ENCODE peak calls at places on chromosome 20, in four cellular contexts. J is A549, C is IMR-90, B is HepG2. E is an unnamed sample.

GRCh38 chr20:43541214-43541613 is 17.6 kb upstream of the SGK2 start:
- DNase-seq in C (peak), J (no peak), B (no peak), E (no peak)

GRCh38 chr20:12252793-12253192 is 335.1 kb downstream of the BTBD3 start:
- DNase-seq in C (peak), J (no peak), B (no peak), E (no peak)

GRCh38 chr20:35604444-35604750 is 11.2 kb upstream of the SPAG4 start:
- DNase-seq in C (no peak), J (no peak), B (peak), E (peak)

GRCh38 chr20:13852321-13852720 is 67.5 kb downstream of the NDUFAF5 start:
- DNase-seq in C (no peak), J (no peak), B (no peak), E (no peak)

GRCh38 chr20:59398552-59399265 is 98.3 kb downstream of the EDN3 start:
- DNase-seq in B (no peak), J (no peak), C (no peak), E (no peak)

GRCh38 chr20:6034134-6034969 is 19.5 kb downstream of the LRRN4 start:
- DNase-seq in B (no peak), J (no peak), C (no peak), E (no peak)

GRCh38 chr20:44295995-44296394 is 15.0 kb downstream of the FITM2 start:
- DNase-seq in C (no peak), B (no peak), J (no peak), E (no peak)

GRCh38 chr20:40452758-40453157 is 236.3 kb downstream of the MAFB start:
- DNase-seq in B (no peak), C (no peak), J (no peak), E (no peak)

GRCh38 chr20:37627060-37627766 is 66.6 kb upstream of the CTNNBL1 start:
- DNase-seq in C (peak), B (peak), J (no peak), E (peak)

GRCh38 chr20:17654649-17655285 is 27.3 kb downstream of the RRBP1 start:
- DNase-seq in B (peak), J (no peak), C (peak), E (peak)

GRCh38 chr20:3863317-3863716 is 16.7 kb downstream of the MAVS start:
- DNase-seq in B (no peak), J (no peak), C (no peak), E (no peak)

GRCh38 chr20:11311659-11312058 is 606.0 kb upstream of the BTBD3 start:
- DNase-seq in B (no peak), J (no peak), C (no peak), E (no peak)

GRCh38 chr20:5168582-5169396 is 42.0 kb downstream of the CDS2 start:
- DNase-seq in B (no peak), C (peak), J (no peak), E (no peak)

GRCh38 chr20:50333856-50334255 is 143.2 kb downstream of the CEBPB start:
- DNase-seq in C (peak), B (no peak), J (no peak), E (no peak)

GRCh38 chr20:6122873-6123649 is at the start of gene FERMT1:
- DNase-seq in J (peak), B (peak), C (peak), E (no peak)

GRCh38 chr20:62436692-62437091 is 9.4 kb upstream of the RBBP8NL start:
- DNase-seq in C (no peak), B (no peak), J (no peak), E (no peak)

GRCh38 chr20:63540417-63541186 is 3.4 kb upstream of the PTK6 start:
- DNase-seq in C (peak), B (no peak), J (no peak), E (no peak)

GRCh38 chr20:36093025-36093803 is 61.3 kb upstream of the EPB41L1 start:
- DNase-seq in B (no peak), J (no peak), C (no peak), E (no peak)

GRCh38 chr20:6533828-6534388 is 233.6 kb upstream of the BMP2 start:
- DNase-seq in J (no peak), B (no peak), C (peak), E (no peak)

GRCh38 chr20:50126662-50127061 is 13.7 kb upstream of the UBE2V1 start:
- DNase-seq in J (no peak), B (no peak), C (no peak), E (no peak)

GRCh38 chr20:61686081-61686936 is 379.4 kb downstream of the TAF4 start:
- DNase-seq in J (no peak), C (no peak), B (no peak), E (no peak)

GRCh38 chr20:20210327-20210726 is 157.6 kb upstream of the INSM1 start:
- DNase-seq in C (no peak), B (no peak), J (no peak), E (no peak)

GRCh38 chr20:36173451-36173933 is 19.0 kb downstream of the EPB41L1 start:
- DNase-seq in J (no peak), B (no peak), C (peak), E (peak)

GRCh38 chr20:17227669-17228623 is 1.1 kb downstream of the PCSK2 start:
- DNase-seq in J (no peak), C (peak), B (no peak), E (no peak)

GRCh38 chr20:63022501-63022900 is 15.7 kb upstream of the BHLHE23 start:
- DNase-seq in C (no peak), B (no peak), J (no peak), E (no peak)

GRCh38 chr20:10832146-10832545 is 158.3 kb upstream of the JAG1 start:
- DNase-seq in J (no peak), B (no peak), C (peak), E (no peak)

GRCh38 chr20:37381621-37382538 is 35.9 kb downstream of the SRC start:
- DNase-seq in J (no peak), C (no peak), B (peak), E (no peak)

GRCh38 chr20:32621914-32622584 is 36.9 kb upstream of the NOL4L start:
- DNase-seq in J (no peak), C (no peak), B (no peak), E (no peak)

GRCh38 chr20:60113771-60114170 is 155.5 kb downstream of the CDH26 start:
- DNase-seq in J (no peak), B (no peak), C (no peak), E (no peak)

DNA sequence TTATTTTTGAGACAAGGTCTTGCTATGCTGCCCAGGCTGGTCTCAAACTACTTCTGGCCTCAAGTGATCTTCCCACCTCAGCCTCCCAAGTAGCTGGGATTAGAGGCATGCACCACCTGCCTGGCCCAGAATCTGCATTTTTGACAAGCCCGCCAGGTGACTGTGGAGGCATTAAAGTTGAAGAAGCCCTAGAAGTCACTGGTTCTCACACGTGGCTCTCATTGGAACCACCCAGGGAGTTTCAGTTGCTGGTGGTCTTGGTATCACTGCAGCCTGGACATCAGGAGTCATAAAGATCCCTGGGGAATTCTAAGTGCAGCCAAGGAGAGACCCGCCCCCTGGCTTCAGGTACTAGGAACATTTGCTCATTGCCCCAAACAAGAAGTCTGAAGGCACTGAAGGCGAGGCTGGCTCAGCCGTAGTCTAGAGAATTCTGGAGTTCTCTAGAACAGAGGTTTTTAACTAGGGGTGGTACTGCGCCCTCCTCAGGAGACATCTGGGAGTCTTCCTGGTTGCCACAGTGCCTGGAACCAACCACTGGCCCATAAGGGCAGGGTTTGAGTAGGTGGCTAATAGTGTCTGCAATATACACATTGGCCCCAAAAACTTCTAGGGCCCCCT is 182.8 kb downstream of the ZMYND8 start:
- DNase-seq in B (no peak), J (no peak), C (no peak), E (peak)
- TF ChIP-seq MAZ in B (no peak), J (no peak), C (no peak), E (no peak)

GRCh38 chr20:8082999-8083398 is 49.1 kb upstream of the PLCB1 start:
- DNase-seq in B (no peak), C (peak), J (no peak), E (no peak)

GRCh38 chr20:8076505-8077498 is 55.3 kb upstream of the PLCB1 start:
- DNase-seq in J (no peak), B (no peak), C (peak), E (no peak)

GRCh38 chr20:8078528-8078914 is 53.5 kb upstream of the PLCB1 start:
- DNase-seq in B (no peak), J (no peak), C (no peak), E (no peak)

GRCh38 chr20:8079976-8080375 is 52.1 kb upstream of the PLCB1 start:
- DNase-seq in B (no peak), J (no peak), C (no peak), E (no peak)

GRCh38 chr20:8082025-8082424 is 50.0 kb upstream of the PLCB1 start:
- DNase-seq in B (peak), J (peak), C (no peak), E (peak)
- TF ChIP-seq MAZ in B (no peak), J (no peak), C (no peak), E (no peak)

GRCh38 chr20:57543754-57544153 is 17.2 kb upstream of the PCK1 start:
- DNase-seq in B (no peak), C (no peak), J (no peak), E (no peak)

GRCh38 chr20:57544838-57545564 is 15.9 kb upstream of the PCK1 start:
- DNase-seq in B (no peak), J (no peak), C (no peak), E (no peak)

GRCh38 chr20:57548177-57549058 is 12.5 kb upstream of the PCK1 start:
- DNase-seq in C (no peak), B (no peak), J (no peak), E (no peak)

GRCh38 chr20:57545927-57546662 is 14.8 kb upstream of the PCK1 start:
- DNase-seq in J (no peak), C (no peak), B (no peak), E (no peak)

DNA sequence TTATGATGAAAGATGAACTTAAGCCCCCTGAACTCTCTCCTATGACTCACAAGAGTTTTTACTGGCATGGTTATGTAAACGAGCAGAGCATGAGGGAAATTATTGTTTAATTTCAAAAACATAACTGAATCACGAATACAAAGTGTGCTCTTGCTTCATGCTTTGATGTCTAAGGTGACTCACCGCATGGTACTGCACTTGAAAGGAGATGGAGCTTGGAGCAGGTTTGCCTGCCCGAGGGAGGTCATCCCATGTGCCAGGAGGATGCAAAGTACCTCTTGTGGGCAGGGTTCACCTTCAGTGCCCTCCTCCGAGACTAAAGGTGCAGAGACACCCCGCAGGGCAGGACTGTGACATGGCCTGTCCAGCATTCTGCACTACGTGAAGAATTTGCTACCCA is 13.7 kb upstream of the PCK1 start:
- DNase-seq in J (peak), B (peak), C (peak), E (no peak)
- TF ChIP-seq MAZ in J (no peak), B (no peak), C (no peak), E (no peak)

GRCh38 chr20:8509809-8510208 is 377.7 kb downstream of the PLCB1 start:
- DNase-seq in C (no peak), J (no peak), B (no peak), E (no peak)
- TF ChIP-seq MAZ in C (no peak), J (no peak), B (no peak), E (no peak)